ENCODE peak calls at places on chromosomes 16 and 17, in four cellular contexts. W is foreskin fibroblast; Y is CD4-positive, alpha-beta T cell; A is EL. Z is an unnamed sample.

GRCh38 chr17:78708510-78708973 is 73.5 kb downstream of the CYTH1 start:
- DNase-seq in W (peak), A (peak), Y (peak), Z (peak)

GRCh38 chr16:89308391-89309333 is 91.2 kb downstream of the ZNF778 start:
- DNase-seq in W (no peak), A (no peak), Y (peak), Z (no peak)

GRCh38 chr16:80803341-80804060 is 897 bp downstream of the CDYL2 start:
- DNase-seq in A (peak), Y (peak), W (no peak), Z (no peak)

GRCh38 chr17:30520882-30521281 is 43.7 kb downstream of the GOSR1 start:
- DNase-seq in W (no peak), Y (no peak), A (no peak), Z (no peak)

GRCh38 chr16:57284206-57284951 is at the start of gene PLLP:
- DNase-seq in A (peak), Y (peak), W (peak), Z (peak)

GRCh38 chr16:15778204-15778743 is 78.6 kb downstream of the MYH11 start:
- DNase-seq in W (no peak), A (no peak), Y (no peak), Z (no peak)

GRCh38 chr16:61879306-61879705 is 156.9 kb downstream of the CDH8 start:
- DNase-seq in A (no peak), Y (no peak), W (no peak), Z (no peak)

GRCh38 chr16:19757762-19758595 is 39.9 kb downstream of the IQCK start:
- DNase-seq in Y (no peak), A (no peak), W (no peak), Z (no peak)

GRCh38 chr17:35236821-35237220 is 6.1 kb upstream of the SLFN5 start:
- DNase-seq in W (no peak), Y (no peak), A (no peak), Z (no peak)

GRCh38 chr17:73462830-73463229 is 151.0 kb upstream of the CDC42EP4 start:
- DNase-seq in W (no peak), Y (no peak), A (no peak), Z (no peak)

GRCh38 chr16:29198731-29199521 is 207.6 kb downstream of the NPIPB11 start:
- DNase-seq in Y (no peak), A (no peak), W (no peak), Z (no peak)

GRCh38 chr17:77356109-77356689 is 215.4 kb downstream of the SEC14L1 start:
- DNase-seq in A (peak), Y (no peak), W (no peak), Z (peak)

GRCh38 chr17:33750943-33751701 is 458.0 kb upstream of the ASIC2 start:
- DNase-seq in Y (peak), W (peak), A (peak), Z (peak)

GRCh38 chr17:15273141-15273793 is 8.1 kb upstream of the PMP22 start:
- DNase-seq in Y (no peak), W (peak), A (peak), Z (no peak)

GRCh38 chr17:7889166-7889584 is 586 bp downstream of the CHD3 start:
- DNase-seq in A (peak), W (peak), Y (peak), Z (peak)

GRCh38 chr16:31435341-31436220 is 7.0 kb downstream of the ZNF843 start:
- DNase-seq in Y (no peak), W (no peak), A (no peak), Z (no peak)

GRCh38 chr16:77376358-77376757 is 58.5 kb downstream of the ADAMTS18 start:
- DNase-seq in Y (no peak), A (peak), W (no peak), Z (no peak)

GRCh38 chr17:52106638-52107261 is 51.8 kb downstream of the CA10 start:
- DNase-seq in A (peak), Y (no peak), W (no peak), Z (no peak)

GRCh38 chr16:87582221-87582965 is 19.9 kb upstream of the JPH3 start:
- DNase-seq in W (peak), A (peak), Y (no peak), Z (no peak)

GRCh38 chr16:72501739-72502653 is 330.0 kb upstream of the PMFBP1 start:
- DNase-seq in A (peak), Y (peak), W (peak), Z (peak)

GRCh38 chr16:6096931-6097665 is 999.5 kb upstream of the EEF2KMT start:
- DNase-seq in W (no peak), Y (no peak), A (no peak), Z (no peak)

GRCh38 chr16:68563631-68564366 is 24.7 kb downstream of the ZFP90 start:
- DNase-seq in W (no peak), Y (no peak), A (no peak), Z (no peak)

GRCh38 chr17:17126131-17127110 is 79.7 kb downstream of the PLD6 start:
- DNase-seq in Y (no peak), A (no peak), W (no peak), Z (no peak)

GRCh38 chr17:40346768-40347154 is 17.8 kb downstream of the GJD3 start:
- DNase-seq in A (no peak), W (no peak), Y (no peak), Z (no peak)

GRCh38 chr16:9260665-9261064 is 169.2 kb downstream of the HAPSTR1 start:
- DNase-seq in W (no peak), A (no peak), Y (no peak), Z (no peak)

GRCh38 chr17:356671-357434 is 4.2 kb upstream of the RPH3AL start:
- DNase-seq in A (no peak), W (no peak), Y (no peak), Z (no peak)

GRCh38 chr16:4317471-4318170 is 1.8 kb downstream of the GLIS2 start:
- DNase-seq in A (peak), W (no peak), Y (no peak), Z (no peak)

GRCh38 chr17:63697341-63698286 is 2.3 kb downstream of the LIMD2 start:
- DNase-seq in A (peak), Y (peak), W (no peak), Z (peak)

GRCh38 chr17:50569592-50569991 is 9.1 kb downstream of the CACNA1G start:
- DNase-seq in A (no peak), Y (no peak), W (no peak), Z (no peak)

GRCh38 chr16:23225634-23226033 is 43.1 kb downstream of the SCNN1G start:
- DNase-seq in W (peak), Y (no peak), A (no peak), Z (no peak)

GRCh38 chr16:69865701-69866100 is 85.4 kb upstream of the CLEC18A start:
- DNase-seq in A (peak), W (peak), Y (no peak), Z (no peak)

GRCh38 chr17:32943647-32944191 is 15.8 kb downstream of the TMEM98 start:
- DNase-seq in W (peak), A (peak), Y (no peak), Z (no peak)

GRCh38 chr17:43366809-43367587 is 31.8 kb upstream of the ARL4D start:
- DNase-seq in A (no peak), Y (no peak), W (no peak), Z (no peak)

GRCh38 chr17:43418441-43419374 is 19.9 kb downstream of the ARL4D start:
- DNase-seq in A (peak), W (peak), Y (no peak), Z (peak)

GRCh38 chr17:7687908-7688807 is at the start of gene WRAP53:
- DNase-seq in Y (peak), A (peak), W (peak), Z (peak)

GRCh38 chr16:50611332-50611934 is 63.2 kb downstream of the NKD1 start:
- DNase-seq in A (peak), W (peak), Y (no peak), Z (no peak)

GRCh38 chr16:88790312-88791150 is 5.5 kb upstream of the PIEZO1 start:
- DNase-seq in W (no peak), Y (peak), A (peak), Z (no peak)

GRCh38 chr17:31197991-31198390 is 99.0 kb downstream of the OMG start:
- DNase-seq in Y (no peak), A (peak), W (no peak), Z (no peak)

GRCh38 chr17:82527893-82528292 is 8.4 kb downstream of the FOXK2 start:
- DNase-seq in A (no peak), W (no peak), Y (no peak), Z (no peak)

GRCh38 chr16:17526956-17527355 is 56.2 kb upstream of the XYLT1 start:
- DNase-seq in Y (no peak), W (no peak), A (no peak), Z (no peak)

Z was measured in NCI-H1105.